ENCODE peak calls at places on chromosomes 12 and 14, in eight cellular contexts. C is CD8-positive, alpha-beta T cell; G is foreskin fibroblast; S is AG04449; W is COR-L47; Z is GDM1; J is fibroblast of the aortic adventitia; M is NCI-H1694. D is an unnamed sample.

GRCh38 chr12:6038160-6038559 is 86.3 kb downstream of the VWF start:
- DNase-seq in C (peak), G (peak), S (no peak), W (peak), Z (peak), J (peak), M (peak), D (peak)

GRCh38 chr12:125145196-125145595 is 80.0 kb downstream of the AACS start:
- DNase-seq in C (no peak), G (peak), S (no peak), W (no peak), Z (no peak), J (no peak), M (no peak), D (no peak)

GRCh38 chr14:55255979-55256378 is 15.2 kb upstream of the FBXO34 start:
- DNase-seq in C (no peak), G (no peak), S (no peak), W (no peak), Z (no peak), J (no peak), M (no peak), D (no peak)

GRCh38 chr12:62604856-62605255 is 138.2 kb downstream of the MON2 start:
- DNase-seq in C (no peak), G (no peak), S (no peak), W (no peak), Z (no peak), J (peak), M (no peak), D (no peak)

GRCh38 chr14:25069889-25070288 is 19.9 kb upstream of the STXBP6 start:
- DNase-seq in C (no peak), G (no peak), S (no peak), W (no peak), Z (no peak), J (no peak), M (no peak), D (no peak)

GRCh38 chr14:99440278-99440677 is 40.4 kb downstream of the SETD3 start:
- DNase-seq in C (no peak), G (no peak), S (no peak), W (no peak), Z (no peak), J (no peak), M (no peak), D (no peak)

GRCh38 chr12:101855364-101855884 is 22.0 kb upstream of the DRAM1 start:
- DNase-seq in C (no peak), G (no peak), S (no peak), W (no peak), Z (peak), J (peak), M (no peak), D (peak)

GRCh38 chr12:88957358-88957757 is 377.1 kb upstream of the KITLG start:
- DNase-seq in C (no peak), G (no peak), S (no peak), W (no peak), Z (no peak), J (no peak), M (no peak), D (no peak)

GRCh38 chr14:24215495-24216344 is at the start of gene MDP1:
- DNase-seq in C (peak), G (peak), S (peak), W (peak), Z (peak), J (peak), M (peak), D (peak)

GRCh38 chr14:105180598-105181528 is at the start of gene NUDT14:
- DNase-seq in C (peak), G (peak), S (no peak), W (peak), Z (peak), J (peak), M (peak), D (no peak)

GRCh38 chr12:65630555-65630954 is 193.7 kb upstream of the HMGA2 start:
- DNase-seq in C (no peak), G (no peak), S (no peak), W (no peak), Z (no peak), J (no peak), M (no peak), D (no peak)

GRCh38 chr14:93230539-93230938 is 23.5 kb downstream of the UBR7 start:
- DNase-seq in C (no peak), G (no peak), S (no peak), W (no peak), Z (no peak), J (no peak), M (no peak), D (no peak)

GRCh38 chr12:113310489-113310888 is 24.4 kb downstream of the SLC8B1 start:
- DNase-seq in C (no peak), G (no peak), S (no peak), W (no peak), Z (peak), J (no peak), M (no peak), D (no peak)

GRCh38 chr12:76025601-76026575 is 5.7 kb downstream of the PHLDA1 start:
- DNase-seq in C (no peak), G (peak), S (no peak), W (no peak), Z (no peak), J (peak), M (no peak), D (no peak)

GRCh38 chr12:27246774-27247173 is 2.7 kb downstream of the STK38L start:
- DNase-seq in C (no peak), G (no peak), S (no peak), W (no peak), Z (no peak), J (peak), M (no peak), D (no peak)

GRCh38 chr14:98889836-98890185 is 382.2 kb downstream of the BCL11B start:
- DNase-seq in C (no peak), G (no peak), S (no peak), W (no peak), Z (no peak), J (no peak), M (no peak), D (no peak)